ENCODE peak calls at places on chromosomes 6 and 20, in five cellular contexts. L is heart left ventricle; X is endodermal cell; W is naive thymus-derived CD4-positive, alpha-beta T cell; D is keratinocyte. N is an unnamed sample. For H3K27me3, the result is how much of the 10 kb centered on the place peaks cover.

GRCh38 chr20:36582322-36582721 is 8.9 kb downstream of the TGIF2 start:
- DNase-seq in L (no peak), X (no peak), W (peak), D (no peak), N (no peak)

GRCh38 chr6:139833592-139833991 is 459.1 kb upstream of the CITED2 start:
- DNase-seq in L (no peak), X (no peak), D (no peak), W (no peak), N (no peak)

GRCh38 chr6:44696099-44696498 is 308.6 kb downstream of the CDC5L start:
- DNase-seq in X (no peak), L (no peak), W (no peak), D (no peak), N (no peak)

GRCh38 chr6:6975395-6976111 is 132.2 kb upstream of the RREB1 start:
- DNase-seq in X (no peak), D (no peak), L (peak), W (no peak), N (peak)

GRCh38 chr6:67285770-67286495 is 1349.1 kb upstream of the ADGRB3 start:
- DNase-seq in D (no peak), L (no peak), W (no peak), X (no peak), N (no peak)

GRCh38 chr6:52588710-52589091 is 11.8 kb upstream of the TRAM2 start:
- DNase-seq in D (no peak), W (no peak), X (no peak), L (no peak), N (no peak)

GRCh38 chr6:152471459-152472070 is 165.6 kb downstream of the SYNE1 start:
- DNase-seq in L (no peak), W (no peak), D (no peak), X (no peak), N (no peak)

GRCh38 chr6:136103763-136104311 is 146.3 kb downstream of the MTFR2 start:
- DNase-seq in D (no peak), W (no peak), X (peak), L (peak), N (peak)

DNA sequence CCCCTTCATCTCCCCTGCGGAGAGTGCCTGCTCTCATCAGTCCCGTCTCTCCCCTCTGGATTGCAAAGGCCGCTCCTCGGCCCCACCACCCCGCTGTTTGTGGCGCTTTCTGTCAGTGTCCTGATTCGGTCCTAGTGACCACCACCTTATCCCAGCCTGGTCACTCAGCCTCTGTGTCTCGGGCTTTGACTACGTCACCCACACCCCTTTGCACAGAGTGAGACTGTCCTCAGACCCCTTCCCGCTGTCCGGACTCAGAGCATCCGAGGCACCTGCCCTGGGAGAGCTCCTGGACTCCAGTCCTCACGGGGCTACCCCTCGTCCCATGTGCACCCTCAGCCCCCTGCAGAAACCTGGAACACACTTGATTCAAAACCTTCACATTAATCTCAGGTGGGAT is 380.2 kb downstream of the TAF4 start:
- DNase-seq in X (no peak), W (no peak), D (no peak), L (no peak), N (no peak)
- H3K27me3 ChIP-seq in X (under half), W (under half), D (under half), L (under half), N (half or more)

GRCh38 chr6:150207931-150208570 is 65.2 kb downstream of the PPP1R14C start:
- DNase-seq in W (no peak), D (no peak), X (no peak), L (no peak), N (no peak)
- H3K4me3 ChIP-seq in W (no peak), D (no peak), X (no peak), L (no peak), N (no peak)

GRCh38 chr6:87730310-87730709 is 28.3 kb upstream of the AKIRIN2 start:
- DNase-seq in X (no peak), W (no peak), L (peak), D (peak), N (peak)

GRCh38 chr6:87728706-87729105 is 26.7 kb upstream of the AKIRIN2 start:
- DNase-seq in L (no peak), X (no peak), D (no peak), W (no peak), N (no peak)

GRCh38 chr6:87736809-87737540 is 34.9 kb upstream of the AKIRIN2 start:
- DNase-seq in X (no peak), D (no peak), W (no peak), L (no peak), N (no peak)

GRCh38 chr6:87731080-87731479 is 29.0 kb upstream of the AKIRIN2 start:
- DNase-seq in D (no peak), X (no peak), W (no peak), L (no peak), N (no peak)

GRCh38 chr6:87731818-87732661 is 30.0 kb upstream of the AKIRIN2 start:
- DNase-seq in D (peak), X (no peak), W (peak), L (peak), N (peak)
- H3K27ac ChIP-seq in D (peak), X (no peak), W (no peak), L (peak), N (peak)

GRCh38 chr20:61316351-61316750 is 64.3 kb downstream of the CDH4 start:
- DNase-seq in X (no peak), D (no peak), L (no peak), W (no peak), N (no peak)
- H3K27me3 ChIP-seq in X (under half), D (under half), L (under half), W (under half), N (half or more)

N was measured in left ventricle myocardium inferior.